ENCODE peak calls at places on chromosomes 2 and 18, in four cellular contexts. One of them, this sample, is unnamed. For H3K4me1, the result is how much of the 10 kb centered on the place peaks cover.

GRCh38 chr18:6057604-6058003 is 162.3 kb upstream of the TMEM200C start:
- DNase-seq in K562: no peak
- DNase-seq in left lung: no peak
- DNase-seq in Peyer's patch: no peak
- DNase-seq in this sample: no peak

GRCh38 chr18:39841133-39842041 is 2113.6 kb upstream of the PIK3C3 start:
- DNase-seq in K562: no peak
- DNase-seq in left lung: peak
- DNase-seq in Peyer's patch: no peak
- DNase-seq in this sample: peak

GRCh38 chr2:121063471-121063870 is 221.5 kb downstream of the TFCP2L1 start:
- DNase-seq in K562: no peak
- DNase-seq in left lung: no peak
- DNase-seq in Peyer's patch: no peak
- DNase-seq in this sample: no peak

GRCh38 chr2:172865422-172865821 is 129.8 kb downstream of the RAPGEF4 start:
- DNase-seq in K562: no peak
- DNase-seq in left lung: no peak
- DNase-seq in Peyer's patch: no peak
- DNase-seq in this sample: no peak

GRCh38 chr18:61132036-61132435 is 201.2 kb upstream of the CDH20 start:
- DNase-seq in K562: no peak
- DNase-seq in left lung: no peak
- DNase-seq in Peyer's patch: no peak
- DNase-seq in this sample: no peak

GRCh38 chr2:196399736-196400691 is 228.6 kb upstream of the STK17B start:
- DNase-seq in K562: peak
- DNase-seq in left lung: no peak
- DNase-seq in Peyer's patch: no peak
- DNase-seq in this sample: no peak

GRCh38 chr2:54858021-54858681 is 134.7 kb downstream of the EML6 start:
- DNase-seq in K562: no peak
- DNase-seq in left lung: no peak
- DNase-seq in Peyer's patch: no peak
- DNase-seq in this sample: no peak

GRCh38 chr2:167814881-167815718 is 432.3 kb downstream of the STK39 start:
- DNase-seq in K562: no peak
- DNase-seq in left lung: no peak
- DNase-seq in Peyer's patch: no peak
- DNase-seq in this sample: no peak

GRCh38 chr2:224561234-224562005 is 23.7 kb downstream of the CUL3 start:
- DNase-seq in K562: no peak
- DNase-seq in left lung: no peak
- DNase-seq in Peyer's patch: no peak
- DNase-seq in this sample: no peak

GRCh38 chr18:12851709-12852108 is 32.3 kb downstream of the PTPN2 start:
- DNase-seq in K562: no peak
- DNase-seq in left lung: no peak
- DNase-seq in Peyer's patch: no peak
- DNase-seq in this sample: no peak

GRCh38 chr2:21038403-21039073 is 5.3 kb downstream of the APOB start:
- DNase-seq in K562: no peak
- DNase-seq in left lung: no peak
- DNase-seq in Peyer's patch: no peak
- DNase-seq in this sample: no peak

GRCh38 chr2:178924817-178925216 is 117.6 kb upstream of the TTN start:
- DNase-seq in K562: no peak
- DNase-seq in left lung: no peak
- DNase-seq in Peyer's patch: no peak
- DNase-seq in this sample: no peak

GRCh38 chr2:178928077-178928476 is 120.9 kb upstream of the TTN start:
- DNase-seq in K562: no peak
- DNase-seq in left lung: no peak
- DNase-seq in Peyer's patch: no peak
- DNase-seq in this sample: no peak

GRCh38 chr2:178923546-178923945 is 116.3 kb upstream of the TTN start:
- DNase-seq in K562: no peak
- DNase-seq in left lung: no peak
- DNase-seq in Peyer's patch: no peak
- DNase-seq in this sample: no peak

GRCh38 chr2:178927173-178927572 is 120.0 kb upstream of the TTN start:
- DNase-seq in K562: no peak
- DNase-seq in left lung: no peak
- DNase-seq in Peyer's patch: no peak
- DNase-seq in this sample: no peak
- H3K27ac ChIP-seq in K562: no peak
- H3K27ac ChIP-seq in left lung: no peak
- H3K27ac ChIP-seq in Peyer's patch: no peak
- H3K27ac ChIP-seq in this sample: no peak

GRCh38 chr2:199581935-199582336 is 124.2 kb upstream of the SATB2 start:
- DNase-seq in K562: no peak
- DNase-seq in left lung: no peak
- DNase-seq in Peyer's patch: no peak
- DNase-seq in this sample: no peak
- H3K4me1 ChIP-seq in K562: under half
- H3K4me1 ChIP-seq in left lung: under half
- H3K4me1 ChIP-seq in Peyer's patch: under half
- H3K4me1 ChIP-seq in this sample: under half

DNA sequence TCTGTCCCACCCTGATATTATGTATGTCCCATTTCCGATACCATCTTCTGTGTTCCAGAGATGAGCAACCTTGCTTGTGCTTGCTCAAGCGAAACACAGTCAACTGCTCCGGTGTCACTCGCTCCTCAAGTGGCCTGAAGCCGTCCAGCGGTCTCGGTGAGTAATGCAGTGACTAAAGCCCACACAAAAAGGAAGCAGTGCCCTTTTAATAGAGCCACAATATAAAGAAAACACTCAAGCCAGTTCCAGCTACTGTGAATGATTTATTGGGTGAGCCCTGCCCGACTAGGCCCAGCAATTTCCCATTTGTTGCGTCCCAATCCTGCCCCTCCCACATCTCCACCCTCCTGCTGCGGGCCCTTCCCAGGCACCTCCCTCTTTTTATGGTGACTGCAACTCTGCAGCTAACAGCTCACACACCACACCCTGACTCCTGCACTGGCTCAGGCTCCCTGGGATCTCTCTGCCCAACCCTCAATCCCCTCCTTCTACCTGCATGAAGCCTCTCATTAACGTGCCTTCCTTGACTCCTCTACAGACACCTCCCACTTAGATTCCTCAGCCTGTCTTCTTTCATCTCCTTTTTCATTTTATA is 44.2 kb upstream of the DSC1 start:
- DNase-seq in K562: peak
- DNase-seq in left lung: peak
- DNase-seq in Peyer's patch: no peak
- DNase-seq in this sample: no peak
- H3K27ac ChIP-seq in K562: peak
- H3K27ac ChIP-seq in left lung: peak
- H3K27ac ChIP-seq in Peyer's patch: peak
- H3K27ac ChIP-seq in this sample: no peak

DNA sequence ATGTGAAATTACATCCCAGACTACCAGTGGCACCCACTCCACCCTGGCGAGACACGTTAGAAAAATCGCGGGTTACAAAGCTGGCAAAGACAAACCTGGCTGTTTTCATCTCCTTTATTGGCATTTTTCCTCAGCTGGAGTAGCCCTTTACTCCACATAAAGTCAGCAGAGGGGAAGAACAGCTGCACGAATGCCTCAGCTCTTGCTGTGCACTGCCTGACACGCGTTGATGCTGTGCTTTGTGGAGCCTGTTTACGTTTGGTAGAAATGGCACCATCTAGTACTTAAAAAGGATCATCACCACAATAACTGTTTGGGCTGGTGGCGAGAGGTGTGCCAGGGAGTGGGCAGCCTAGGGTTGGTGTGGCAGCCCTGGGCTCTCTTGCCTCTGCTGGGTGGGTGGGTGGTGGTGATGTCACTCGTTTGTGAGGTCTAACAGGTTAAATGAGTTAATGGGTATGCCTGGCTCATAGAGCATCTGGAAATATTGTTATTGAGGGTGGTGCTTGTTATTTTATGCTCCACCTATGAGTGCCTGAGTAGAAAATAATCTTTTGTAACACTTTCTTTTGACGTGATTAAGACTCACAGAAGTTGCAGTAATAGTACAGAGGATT is 16.4 kb downstream of the FARP2 start:
- DNase-seq in K562: no peak
- DNase-seq in left lung: no peak
- DNase-seq in Peyer's patch: no peak
- DNase-seq in this sample: no peak
- H3K4me1 ChIP-seq in K562: under half
- H3K4me1 ChIP-seq in left lung: under half
- H3K4me1 ChIP-seq in Peyer's patch: under half
- H3K4me1 ChIP-seq in this sample: under half

GRCh38 chr2:205834776-205835175 is 152.5 kb downstream of the NRP2 start:
- DNase-seq in K562: no peak
- DNase-seq in left lung: no peak
- DNase-seq in Peyer's patch: no peak
- DNase-seq in this sample: no peak
- H3K27ac ChIP-seq in K562: no peak
- H3K27ac ChIP-seq in left lung: no peak
- H3K27ac ChIP-seq in Peyer's patch: no peak
- H3K27ac ChIP-seq in this sample: peak

DNA sequence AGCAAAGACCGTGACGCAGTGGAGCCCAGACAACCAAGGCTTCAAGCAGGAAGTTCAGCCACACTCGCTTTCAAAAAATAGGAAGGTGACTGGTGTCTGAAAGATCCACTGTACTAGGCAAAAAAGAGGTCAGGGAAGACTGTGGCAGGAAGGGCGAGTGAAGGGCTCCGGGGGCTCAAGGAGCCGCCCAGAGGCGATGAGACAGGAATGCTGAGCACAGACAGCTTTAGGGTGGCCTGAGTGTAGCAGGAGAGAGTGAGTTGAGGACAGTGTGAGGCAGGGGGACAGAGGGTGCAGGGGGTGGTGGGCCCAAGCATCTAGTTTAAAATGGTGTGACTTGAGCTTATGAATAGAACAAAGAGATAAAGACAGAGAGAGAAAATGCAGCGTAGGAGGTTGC is 789.8 kb upstream of the RAB6C start:
- DNase-seq in K562: no peak
- DNase-seq in left lung: no peak
- DNase-seq in Peyer's patch: no peak
- DNase-seq in this sample: no peak
- H3K4me1 ChIP-seq in K562: under half
- H3K4me1 ChIP-seq in left lung: under half
- H3K4me1 ChIP-seq in Peyer's patch: under half
- H3K4me1 ChIP-seq in this sample: under half

DNA sequence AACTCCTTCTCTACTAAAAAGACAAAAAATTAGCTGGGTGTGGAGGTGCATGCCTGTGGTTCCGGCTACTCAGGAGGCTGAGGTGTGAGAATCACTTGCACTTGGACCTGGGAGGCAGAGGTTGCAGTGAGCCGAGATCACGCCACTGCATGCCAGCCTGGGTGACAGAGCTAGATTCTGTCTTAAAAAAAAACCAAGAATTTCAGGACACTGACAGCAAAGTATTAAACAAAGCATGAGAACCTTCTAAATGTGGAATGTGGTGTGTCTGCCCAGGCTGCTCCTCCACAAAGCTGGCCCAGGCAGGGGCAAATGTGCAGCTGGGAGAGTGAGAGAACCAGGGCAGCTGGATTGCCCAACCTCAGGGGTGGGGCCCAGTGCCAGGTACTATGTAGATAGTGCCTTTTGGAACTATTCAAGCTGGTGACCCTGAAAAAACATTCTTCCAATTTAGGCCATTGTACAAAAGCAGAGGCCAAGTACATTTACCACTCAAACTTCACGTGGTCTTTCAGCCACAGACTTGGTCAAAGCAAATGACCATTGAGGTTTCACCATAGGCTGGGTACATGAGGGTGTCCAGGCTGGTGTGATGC is 6.7 kb upstream of the UGT1A5 start:
- DNase-seq in K562: no peak
- DNase-seq in left lung: no peak
- DNase-seq in Peyer's patch: no peak
- DNase-seq in this sample: no peak
- H3K27ac ChIP-seq in K562: no peak
- H3K27ac ChIP-seq in left lung: no peak
- H3K27ac ChIP-seq in Peyer's patch: peak
- H3K27ac ChIP-seq in this sample: no peak

GRCh38 chr2:37783545-37783944 is 112.1 kb upstream of the CDC42EP3 start:
- DNase-seq in K562: no peak
- DNase-seq in left lung: no peak
- DNase-seq in Peyer's patch: no peak
- DNase-seq in this sample: no peak

GRCh38 chr2:37784071-37784758 is 112.8 kb upstream of the CDC42EP3 start:
- DNase-seq in K562: no peak
- DNase-seq in left lung: no peak
- DNase-seq in Peyer's patch: no peak
- DNase-seq in this sample: no peak

GRCh38 chr2:37781028-37781427 is 109.6 kb upstream of the CDC42EP3 start:
- DNase-seq in K562: no peak
- DNase-seq in left lung: no peak
- DNase-seq in Peyer's patch: no peak
- DNase-seq in this sample: no peak

GRCh38 chr2:37782155-37782673 is 110.8 kb upstream of the CDC42EP3 start:
- DNase-seq in K562: no peak
- DNase-seq in left lung: no peak
- DNase-seq in Peyer's patch: no peak
- DNase-seq in this sample: no peak

DNA sequence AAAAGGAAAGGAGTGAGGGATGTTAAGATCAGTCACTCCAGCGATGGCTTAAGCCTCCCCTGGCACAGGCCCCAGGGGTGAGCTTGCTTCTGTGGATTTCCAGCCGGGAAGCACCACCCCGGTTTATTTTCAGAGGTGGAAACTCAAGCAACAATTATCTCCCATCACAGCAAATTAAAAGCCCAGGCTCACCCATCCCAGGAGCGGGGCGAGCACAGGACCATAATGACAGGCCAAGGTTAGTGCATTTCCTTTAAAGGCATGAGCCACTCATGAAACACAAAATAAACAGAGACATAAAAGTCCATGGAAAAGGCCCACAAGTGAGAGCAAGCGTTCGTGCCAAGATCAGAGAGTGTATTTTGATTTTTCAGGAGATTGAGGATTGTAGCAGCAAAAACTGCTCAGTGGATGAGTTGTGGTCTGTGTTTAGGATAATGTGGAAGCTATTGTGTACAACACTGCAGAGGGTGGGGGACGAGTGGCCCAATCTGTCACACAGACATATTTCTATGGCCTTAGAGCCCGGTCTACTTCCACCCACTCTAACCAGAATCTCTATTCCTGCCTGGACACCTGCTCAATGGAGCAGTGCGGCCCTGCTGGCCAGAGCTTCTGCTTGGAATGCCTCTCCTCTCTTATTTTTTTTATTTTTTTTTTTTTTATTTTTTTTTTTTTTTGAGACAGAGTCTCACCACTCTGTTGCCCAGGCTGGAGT is 111.4 kb upstream of the CDC42EP3 start:
- DNase-seq in K562: no peak
- DNase-seq in left lung: no peak
- DNase-seq in Peyer's patch: no peak
- DNase-seq in this sample: peak
- H3K4me1 ChIP-seq in K562: under half
- H3K4me1 ChIP-seq in left lung: under half
- H3K4me1 ChIP-seq in Peyer's patch: under half
- H3K4me1 ChIP-seq in this sample: half or more